ENCODE peak calls at places on chromosomes 4 and X, in nine cellular contexts. R is neural progenitor cell; F is OCI-LY7; M is CD4-positive, alpha-beta T cell; X is kidney; V is GM23248; L is lower lobe of right lung; O is SJCRH30; T is right lobe of liver. K is an unnamed sample.

GRCh38 chr4:60450054-60450453 is 750.1 kb upstream of the ADGRL3 start:
- DNase-seq in O (no peak), L (no peak), T (no peak), F (no peak), X (no peak), V (no peak), M (no peak), R (no peak), K (no peak)

GRCh38 chrX:2692221-2693122 is 1.4 kb downstream of the CD99 start:
- DNase-seq in F (peak; percentile 38), X (no peak), L (peak; percentile 62), M (no peak), R (peak; percentile 39), T (peak; percentile 42), V (peak; percentile 70), O (peak; percentile 37), K (no peak)

GRCh38 chr4:126238010-126238409 is 923.3 kb downstream of the FAT4 start:
- DNase-seq in X (no peak), R (peak; percentile 40), O (peak; percentile 4), F (no peak), V (no peak), M (no peak), T (no peak), L (no peak), K (no peak)

GRCh38 chr4:5888222-5888701 is 4.6 kb downstream of the CRMP1 start:
- DNase-seq in X (no peak), O (peak; percentile 67), L (no peak), F (no peak), V (no peak), T (no peak), M (no peak), R (peak; percentile 92), K (peak; percentile 34)

GRCh38 chr4:114077610-114078009 is 98.2 kb upstream of the ARSJ start:
- DNase-seq in O (no peak), V (peak; percentile 93), F (no peak), R (no peak), T (no peak), M (no peak), X (no peak), L (no peak), K (no peak)

GRCh38 chrX:40094900-40095587 is 2.7 kb downstream of the BCOR start:
- DNase-seq in F (no peak), T (no peak), M (no peak), L (no peak), X (no peak), O (peak; percentile 15), V (peak; percentile 47), R (peak; percentile 40), K (no peak)

GRCh38 chr4:152256996-152257395 is 278.9 kb downstream of the FBXW7 start:
- DNase-seq in M (no peak), V (no peak), O (no peak), X (no peak), R (no peak), F (no peak), L (no peak), T (no peak), K (no peak)

GRCh38 chr4:121574618-121575017 is 122.2 kb downstream of the ANXA5 start:
- DNase-seq in O (no peak), X (no peak), T (no peak), L (no peak), R (no peak), M (no peak), F (no peak), V (no peak), K (no peak)

GRCh38 chr4:20889901-20890300 is 189.6 kb downstream of the PACRGL start:
- DNase-seq in X (no peak), R (no peak), V (no peak), L (no peak), M (no peak), F (no peak), T (no peak), O (no peak), K (no peak)

GRCh38 chr4:7255488-7255881 is 63.1 kb downstream of the SORCS2 start:
- DNase-seq in M (no peak), F (no peak), X (peak; percentile 56), T (no peak), R (no peak), O (peak; percentile 91), V (no peak), L (no peak), K (no peak)

GRCh38 chrX:4925911-4926310 is 1212.5 kb upstream of the PRKX start:
- DNase-seq in R (no peak), V (no peak), T (no peak), L (no peak), X (no peak), M (no peak), O (no peak), F (no peak), K (no peak)

GRCh38 chr4:153153339-153153851 is 50.8 kb upstream of the TRIM2 start:
- DNase-seq in M (peak; percentile 71), T (peak; percentile 45), V (peak; percentile 76), O (peak; percentile 74), F (peak; percentile 22), L (peak; percentile 63), R (peak; percentile 85), X (peak; percentile 86), K (peak; percentile 79)

GRCh38 chr4:90209922-90210321 is 82.7 kb downstream of the CCSER1 start:
- DNase-seq in L (no peak), X (no peak), F (no peak), O (no peak), M (no peak), V (no peak), T (no peak), R (no peak), K (no peak)

GRCh38 chr4:12445711-12446110 is 1017.0 kb upstream of the HS3ST1 start:
- DNase-seq in X (no peak), L (no peak), M (no peak), O (no peak), F (no peak), T (no peak), V (no peak), R (no peak), K (no peak)

GRCh38 chr4:101414496-101414895 is 67.2 kb upstream of the PPP3CA start:
- DNase-seq in M (no peak), T (no peak), F (no peak), O (no peak), L (no peak), X (no peak), R (no peak), V (no peak), K (no peak)

DNA sequence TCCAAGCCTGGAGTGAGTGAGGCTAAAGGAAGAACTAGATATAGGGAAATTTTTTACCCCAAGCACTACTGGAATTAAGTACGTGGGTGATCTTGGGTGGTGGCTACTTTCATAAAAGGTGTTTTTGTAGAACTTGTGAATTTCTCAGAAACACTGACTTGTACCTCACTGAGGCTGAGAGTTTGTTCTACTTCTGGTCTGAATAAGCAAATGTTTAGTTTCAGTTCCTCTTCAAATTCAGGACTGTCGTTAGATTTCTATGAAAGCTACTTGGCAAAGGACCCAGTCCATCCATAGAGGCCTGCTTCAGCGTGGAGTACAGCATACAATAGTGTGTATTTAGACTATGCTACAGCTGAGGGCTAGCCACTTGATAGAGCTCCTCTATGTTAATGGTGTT is 86.5 kb downstream of the PDGFRA start:
- DNase-seq in F (peak; percentile 72), V (no peak), L (no peak), O (no peak), M (no peak), R (no peak), X (no peak), T (no peak), K (no peak)
- H3K27ac ChIP-seq in F (no peak overlapping the region), V (no peak overlapping the region), L (no peak overlapping the region), O (no peak overlapping the region), M (no peak overlapping the region), R (no peak overlapping the region), X (no peak overlapping the region), T (no peak overlapping the region), K (no peak overlapping the region)

GRCh38 chr4:40258624-40259023 is 61.8 kb downstream of the RHOH start:
- DNase-seq in X (no peak), O (no peak), M (no peak), R (no peak), T (no peak), F (no peak), V (no peak), L (no peak), K (no peak)

GRCh38 chr4:40253906-40254305 is 57.1 kb downstream of the RHOH start:
- DNase-seq in M (no peak), L (no peak), T (no peak), X (no peak), O (no peak), V (no peak), R (no peak), F (no peak), K (no peak)

GRCh38 chr4:40254961-40255721 is 58.3 kb downstream of the RHOH start:
- DNase-seq in M (no peak), R (no peak), F (no peak), T (no peak), X (no peak), V (peak; percentile 64), O (no peak), L (no peak), K (peak; percentile 1)

GRCh38 chr4:40255722-40256281 is 59.0 kb downstream of the RHOH start:
- DNase-seq in M (no peak), O (no peak), F (no peak), T (no peak), V (peak; percentile 98), R (no peak), X (no peak), L (no peak), K (no peak)

DNA sequence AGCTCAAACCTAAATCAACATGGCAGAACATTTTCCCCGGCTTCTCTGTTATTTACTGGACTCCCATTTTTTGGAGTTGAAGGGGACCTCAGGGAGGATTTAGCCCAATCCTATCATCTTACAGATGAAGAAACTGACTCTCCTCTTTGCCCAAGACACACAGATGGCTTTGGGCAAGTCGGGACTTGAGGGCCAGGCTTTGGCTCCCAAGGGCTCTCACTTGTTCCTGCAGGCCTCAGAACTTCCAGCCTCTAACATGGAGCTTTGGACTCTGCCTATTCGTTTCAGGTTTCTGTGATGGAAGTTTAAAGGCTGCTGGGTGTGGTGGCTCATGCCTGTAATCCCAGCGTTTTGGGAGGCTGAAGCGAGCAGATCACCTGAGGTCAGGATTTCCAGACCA is 59.5 kb downstream of the RHOH start:
- DNase-seq in O (no peak), T (no peak), M (no peak), R (no peak), V (no peak), X (no peak), F (no peak), L (no peak), K (no peak)
- H3K27ac ChIP-seq in O (no peak overlapping the region), T (no peak overlapping the region), M (no peak overlapping the region), R (no peak overlapping the region), V (peak overlapping the region; percentile 66), X (no peak overlapping the region), F (no peak overlapping the region), L (no peak overlapping the region), K (no peak overlapping the region)

GRCh38 chrX:20487227-20487626 is 220.5 kb upstream of the RPS6KA3 start:
- DNase-seq in F (no peak), V (peak; percentile 41), T (no peak), L (no peak), M (no peak), X (no peak), O (no peak), R (no peak), K (no peak)
- H3K27ac ChIP-seq in F (no peak overlapping the region), V (no peak overlapping the region), T (no peak overlapping the region), L (no peak overlapping the region), M (no peak overlapping the region), X (no peak overlapping the region), O (no peak overlapping the region), R (no peak overlapping the region), K (peak overlapping the region; percentile 41)

GRCh38 chrX:129347291-129347690 is 176.0 kb downstream of the SMARCA1 start:
- DNase-seq in T (no peak), X (no peak), V (no peak), R (peak; percentile 3), L (no peak), M (no peak), O (no peak), F (peak; percentile 1), K (no peak)

GRCh38 chrX:129346574-129346973 is 176.7 kb downstream of the SMARCA1 start:
- DNase-seq in F (no peak), R (no peak), X (no peak), L (no peak), O (no peak), M (no peak), T (no peak), V (no peak), K (no peak)
- H3K27ac ChIP-seq in F (no peak overlapping the region), R (no peak overlapping the region), X (no peak overlapping the region), L (no peak overlapping the region), O (no peak overlapping the region), M (no peak overlapping the region), T (no peak overlapping the region), V (no peak overlapping the region), K (no peak overlapping the region)

K was measured in caudate nucleus.